ENCODE peak calls at places on chromosomes 12 and 14, in ten cellular contexts. S is RWPE1; T is esophagus squamous epithelium; G is AG10803; D is testis; Y is stomach; V is heart left ventricle; X is cardiac muscle cell; Z is Calu3; O is activated CD8-positive, alpha-beta T cell treated with anti-CD3 and anti-CD28 coated beads for 36 hours. L is an unnamed sample.

GRCh38 chr14:29630566-29631160 is 297.0 kb downstream of the PRKD1 start:
- DNase-seq in S (peak; percentile 1), T (no peak), G (peak; percentile 32), D (no peak), Y (no peak), V (no peak), X (no peak), Z (no peak), O (no peak), L (no peak)

GRCh38 chr14:90456551-90456950 is 59.7 kb downstream of the CALM1 start:
- DNase-seq in S (no peak), T (no peak), G (no peak), D (no peak), Y (no peak), V (no peak), X (no peak), Z (no peak), O (no peak), L (no peak)

GRCh38 chr12:64780531-64781373 is 21.5 kb upstream of the GNS start:
- DNase-seq in S (peak; percentile 48), T (no peak), G (no peak), D (peak; percentile 63), Y (peak; percentile 87), V (peak; percentile 79), X (peak; percentile 52), Z (peak; percentile 83), O (peak; percentile 16), L (peak; percentile 62)

GRCh38 chr12:913919-914718 is 35.4 kb downstream of the RAD52 start:
- DNase-seq in S (peak; percentile 85), T (no peak), G (peak; percentile 53), D (no peak), Y (no peak), V (no peak), X (no peak), Z (no peak), O (no peak), L (no peak)

GRCh38 chr12:50222275-50222783 is 55.2 kb upstream of the CERS5 start:
- DNase-seq in S (peak; percentile 74), T (no peak), G (peak; percentile 94), D (peak; percentile 75), Y (peak; percentile 33), V (no peak), X (peak; percentile 67), Z (no peak), O (no peak), L (peak; percentile 55)

GRCh38 chr12:44031472-44032185 is 195.7 kb downstream of the TMEM117 start:
- DNase-seq in S (no peak), T (no peak), G (no peak), D (no peak), Y (no peak), V (no peak), X (no peak), Z (no peak), O (no peak), L (no peak)

GRCh38 chr14:71271166-71271945 is 364.1 kb downstream of the PCNX1 start:
- DNase-seq in S (no peak), T (no peak), G (no peak), D (no peak), Y (no peak), V (no peak), X (no peak), Z (no peak), O (no peak), L (no peak)

GRCh38 chr12:108621161-108621560 is 12.5 kb downstream of the SELPLG start:
- DNase-seq in S (no peak), T (no peak), G (no peak), D (no peak), Y (no peak), V (no peak), X (no peak), Z (no peak), O (no peak), L (no peak)

GRCh38 chr12:21221072-21221471 is 90.1 kb downstream of the SLCO1B1 start:
- DNase-seq in S (no peak), T (no peak), G (no peak), D (no peak), Y (no peak), V (no peak), X (no peak), Z (no peak), O (no peak), L (no peak)

GRCh38 chr12:105523164-105524057 is 192.9 kb downstream of the C12orf75 start:
- DNase-seq in S (no peak), T (peak; percentile 2), G (peak; percentile 98), D (peak; percentile 50), Y (no peak), V (peak; percentile 85), X (peak; percentile 95), Z (no peak), O (no peak), L (peak; percentile 52)

GRCh38 chr14:56199095-56199975 is 81.1 kb downstream of the PELI2 start:
- DNase-seq in S (no peak), T (no peak), G (peak; percentile 97), D (peak; percentile 76), Y (no peak), V (no peak), X (no peak), Z (no peak), O (no peak), L (no peak)

GRCh38 chr12:46556105-46556559 is 183.6 kb upstream of the SLC38A2 start:
- DNase-seq in S (no peak), T (no peak), G (peak; percentile 97), D (no peak), Y (no peak), V (no peak), X (peak; percentile 49), Z (no peak), O (no peak), L (no peak)

GRCh38 chr12:51368640-51369517 is 22.3 kb downstream of the GALNT6 start:
- DNase-seq in S (no peak), T (peak; percentile 64), G (no peak), D (peak; percentile 28), Y (peak; percentile 60), V (peak; percentile 78), X (no peak), Z (no peak), O (peak; percentile 96), L (no peak)

GRCh38 chr12:25903603-25904245 is 54.8 kb upstream of the RASSF8 start:
- DNase-seq in S (no peak), T (no peak), G (no peak), D (no peak), Y (no peak), V (no peak), X (no peak), Z (no peak), O (no peak), L (no peak)

GRCh38 chr14:51053157-51053556 is 41.7 kb downstream of the TRIM9 start:
- DNase-seq in S (no peak), T (no peak), G (no peak), D (no peak), Y (no peak), V (no peak), X (no peak), Z (no peak), O (no peak), L (no peak)
- TF ChIP-seq CTCF in S (no peak), T (no peak), G (no peak), D (no peak), Y (no peak), V (no peak), X (no peak), Z (no peak), O (no peak), L (no peak)

GRCh38 chr12:100399095-100399494 is 42.2 kb downstream of the SLC17A8 start:
- DNase-seq in S (no peak), T (no peak), G (no peak), D (no peak), Y (no peak), V (no peak), X (no peak), Z (no peak), O (no peak), L (peak; percentile 70)

GRCh38 chr12:100403446-100403845 is 46.6 kb downstream of the SLC17A8 start:
- DNase-seq in S (peak; percentile 18), T (no peak), G (no peak), D (no peak), Y (no peak), V (no peak), X (no peak), Z (no peak), O (no peak), L (no peak)

GRCh38 chr12:100401660-100402059 is 44.8 kb downstream of the SLC17A8 start:
- DNase-seq in S (peak; percentile 69), T (no peak), G (peak; percentile 16), D (no peak), Y (no peak), V (no peak), X (no peak), Z (peak; percentile 45), O (no peak), L (no peak)

GRCh38 chr12:100404769-100405407 is 48.0 kb downstream of the SLC17A8 start:
- DNase-seq in S (peak; percentile 13), T (no peak), G (peak; percentile 41), D (peak; percentile 73), Y (peak; percentile 34), V (no peak), X (peak; percentile 81), Z (peak; percentile 13), O (peak; percentile 67), L (peak; percentile 71)
- TF ChIP-seq CTCF in S (peak; percentile 2), T (no peak), G (peak; percentile 65), D (peak; percentile 26), Y (no peak), V (peak; percentile 43), X (peak; percentile 51), Z (peak; percentile 39), O (peak; percentile 68), L (peak; percentile 83)

GRCh38 chr12:48985475-48985897 is 7.4 kb downstream of the WNT1 start:
- DNase-seq in S (no peak), T (no peak), G (no peak), D (no peak), Y (no peak), V (no peak), X (peak; percentile 66), Z (no peak), O (no peak), L (no peak)

GRCh38 chr12:48991247-48992050 is 7.7 kb downstream of the DDN start:
- DNase-seq in S (no peak), T (no peak), G (no peak), D (no peak), Y (no peak), V (no peak), X (no peak), Z (no peak), O (no peak), L (no peak)

GRCh38 chr12:48986720-48987291 is 8.7 kb downstream of the WNT1 start:
- DNase-seq in S (no peak), T (no peak), G (no peak), D (no peak), Y (no peak), V (no peak), X (no peak), Z (no peak), O (no peak), L (no peak)

GRCh38 chr12:48985901-48986300 is 7.8 kb downstream of the WNT1 start:
- DNase-seq in S (no peak), T (no peak), G (no peak), D (no peak), Y (no peak), V (no peak), X (no peak), Z (no peak), O (no peak), L (no peak)

GRCh38 chr12:48988030-48988649 is 10.0 kb downstream of the WNT1 start:
- DNase-seq in S (peak; percentile 65), T (no peak), G (no peak), D (peak; percentile 86), Y (peak; percentile 74), V (peak; percentile 79), X (peak; percentile 83), Z (peak; percentile 62), O (peak; percentile 87), L (peak; percentile 90)
- TF ChIP-seq CTCF in S (peak; percentile 85), T (peak; percentile 87), G (peak; percentile 85), D (peak; percentile 65), Y (peak; percentile 50), V (peak; percentile 92), X (peak; percentile 88), Z (peak; percentile 78), O (peak; percentile 96), L (peak; percentile 96)

GRCh38 chr14:100240725-100241032 is 1.7 kb downstream of the YY1 start:
- DNase-seq in S (no peak), T (no peak), G (no peak), D (no peak), Y (no peak), V (no peak), X (no peak), Z (no peak), O (no peak), L (no peak)
- TF ChIP-seq CTCF in S (no peak), T (no peak), G (no peak), D (no peak), Y (no peak), V (no peak), X (no peak), Z (no peak), O (no peak), L (no peak)